ENCODE peak calls at places on chromosomes 4 and X, in ten cellular contexts. L is fibroblast of the conjunctiva; D is upper lobe of left lung; T is activated T-helper 1 cell treated with anti-CD3 and anti-CD28 coated beads, Interleukin-2, amount 50 U/mL, for 16 hours; A is CD8-positive, alpha-beta memory T cell; Q is GM04503; K is GM04504; Z is KG1; V is HTR-8/SVneo; F is heart left ventricle. C is an unnamed sample.

GRCh38 chrX:153999359-154000037 is 20.2 kb downstream of the IRAK1 start:
- DNase-seq in F (no peak), V (no peak), A (no peak), K (no peak), Q (no peak), D (peak), L (no peak), Z (no peak), T (no peak), C (no peak)

GRCh38 chr4:13537832-13538177 is 6.5 kb downstream of the NKX3-2 start:
- DNase-seq in T (no peak), Q (no peak), L (no peak), Z (no peak), V (no peak), A (no peak), F (no peak), D (no peak), K (no peak), C (no peak)

GRCh38 chr4:2756691-2757350 is 685 bp upstream of the TNIP2 start:
- DNase-seq in Q (no peak), A (no peak), D (no peak), K (no peak), Z (no peak), L (no peak), T (no peak), V (no peak), F (no peak), C (no peak)

GRCh38 chr4:105978684-105979296 is 83.5 kb downstream of the NPNT start:
- DNase-seq in T (no peak), D (no peak), Q (peak), L (peak), K (peak), V (no peak), A (no peak), Z (no peak), F (peak), C (no peak)

GRCh38 chr4:126338572-126338971 is 1023.8 kb downstream of the FAT4 start:
- DNase-seq in V (no peak), Z (no peak), F (no peak), K (no peak), A (no peak), D (no peak), L (no peak), Q (no peak), T (no peak), C (no peak)

GRCh38 chrX:137431693-137432488 is 134.0 kb upstream of the ZIC3 start:
- DNase-seq in F (no peak), T (no peak), Z (no peak), V (no peak), L (no peak), Q (no peak), K (no peak), A (no peak), D (no peak), C (no peak)

GRCh38 chr4:186249785-186250739 is 15.9 kb upstream of the F11 start:
- DNase-seq in A (no peak), L (no peak), K (no peak), D (no peak), T (no peak), V (no peak), F (no peak), Z (no peak), Q (no peak), C (no peak)

GRCh38 chr4:38691251-38692008 is 27.4 kb downstream of the KLF3 start:
- DNase-seq in L (peak), K (no peak), F (no peak), T (no peak), Q (no peak), V (no peak), A (no peak), Z (no peak), D (no peak), C (no peak)

GRCh38 chr4:142752331-142752830 is 93.7 kb downstream of the INPP4B start:
- DNase-seq in L (no peak), T (no peak), Q (no peak), V (no peak), A (no peak), Z (no peak), D (no peak), F (no peak), K (no peak), C (no peak)

GRCh38 chr4:149549911-149550310 is 265.7 kb downstream of the IQCM start:
- DNase-seq in F (peak), A (no peak), Z (no peak), D (no peak), K (no peak), T (no peak), L (no peak), V (peak), Q (no peak), C (no peak)

GRCh38 chr4:14915018-14915417 is 87.3 kb upstream of the CPEB2 start:
- DNase-seq in K (no peak), T (no peak), Q (no peak), Z (no peak), L (no peak), F (no peak), A (no peak), D (no peak), V (no peak), C (no peak)

GRCh38 chrX:11099465-11099864 is 11.7 kb upstream of the HCCS start:
- DNase-seq in T (no peak), L (no peak), K (no peak), Z (no peak), V (no peak), D (no peak), F (no peak), A (no peak), Q (no peak), C (no peak)

GRCh38 chr4:87310691-87311335 is 11.9 kb downstream of the HSD17B13 start:
- DNase-seq in V (no peak), Q (no peak), L (no peak), F (no peak), A (no peak), T (no peak), K (no peak), Z (no peak), D (no peak), C (no peak)

GRCh38 chr4:31341601-31342375 is 621.6 kb downstream of the PCDH7 start:
- DNase-seq in A (no peak), V (no peak), D (no peak), Z (no peak), T (no peak), Q (no peak), F (no peak), L (no peak), K (no peak), C (no peak)

GRCh38 chr4:116018831-116019230 is 905.4 kb upstream of the NDST4 start:
- DNase-seq in F (no peak), L (no peak), A (no peak), V (no peak), K (no peak), T (no peak), D (no peak), Q (no peak), Z (no peak), C (no peak)

GRCh38 chrX:148871422-148872152 is 371.2 kb downstream of the AFF2 start:
- DNase-seq in T (no peak), K (peak), Z (no peak), D (no peak), V (no peak), A (no peak), Q (peak), F (peak), L (peak), C (no peak)

GRCh38 chr4:180665994-180666818 is 1577.0 kb upstream of the TENM3 start:
- DNase-seq in Z (no peak), K (peak), V (peak), Q (peak), F (no peak), T (no peak), D (no peak), A (peak), L (peak), C (peak)

GRCh38 chr4:23382880-23383279 is 507.0 kb downstream of the PPARGC1A start:
- DNase-seq in L (no peak), F (no peak), D (no peak), K (no peak), T (no peak), Z (no peak), Q (no peak), V (no peak), A (no peak), C (no peak)

GRCh38 chr4:121822796-121823504 is 733 bp downstream of the CCNA2 start:
- DNase-seq in T (no peak), F (no peak), L (no peak), Q (no peak), A (peak), K (no peak), Z (peak), D (peak), V (peak), C (no peak)

GRCh38 chr4:188454573-188454972 is 315.3 kb downstream of the TRIML1 start:
- DNase-seq in L (no peak), V (no peak), K (no peak), F (no peak), A (no peak), D (no peak), T (no peak), Q (no peak), Z (no peak), C (no peak)

GRCh38 chr4:106287353-106287969 is 28.5 kb downstream of the TBCK start:
- DNase-seq in V (no peak), T (no peak), Z (no peak), D (no peak), A (no peak), F (no peak), L (peak), Q (peak), K (peak), C (no peak)

GRCh38 chr4:55013431-55013955 is 111.9 kb downstream of the KDR start:
- DNase-seq in T (no peak), D (no peak), Z (no peak), V (no peak), A (no peak), L (no peak), K (no peak), F (no peak), Q (no peak), C (no peak)

GRCh38 chr4:7788193-7788592 is 151.5 kb downstream of the AFAP1 start:
- DNase-seq in Z (no peak), L (no peak), F (no peak), D (no peak), V (no peak), T (no peak), K (no peak), A (no peak), Q (no peak), C (no peak)

GRCh38 chr4:186725422-186726149 is 1.9 kb upstream of the FAT1 start:
- DNase-seq in A (no peak), L (peak), Z (no peak), K (peak), V (peak), T (no peak), D (peak), F (peak), Q (peak), C (peak)

GRCh38 chrX:141791856-141792255 is 46.3 kb upstream of the MAGEC3 start:
- DNase-seq in F (no peak), D (no peak), Q (no peak), L (no peak), A (no peak), T (no peak), K (no peak), Z (no peak), V (no peak), C (no peak)

GRCh38 chrX:154091678-154092077 is 5.8 kb downstream of the MECP2 start:
- DNase-seq in T (no peak), L (no peak), A (no peak), K (no peak), D (peak), Z (no peak), V (no peak), Q (no peak), F (no peak), C (no peak)

GRCh38 chr4:158825443-158826036 is 56.7 kb downstream of the FNIP2 start:
- DNase-seq in A (no peak), Z (no peak), T (no peak), V (no peak), Q (no peak), D (no peak), L (no peak), K (no peak), F (no peak), C (no peak)

GRCh38 chr4:78119698-78120097 is 62.6 kb downstream of the FRAS1 start:
- DNase-seq in V (no peak), F (no peak), A (no peak), Q (no peak), L (no peak), D (no peak), K (no peak), Z (no peak), T (no peak), C (no peak)

GRCh38 chr4:186792994-186793393 is 69.3 kb upstream of the FAT1 start:
- DNase-seq in A (no peak), V (no peak), Z (no peak), D (no peak), K (peak), Q (peak), F (no peak), L (peak), T (no peak), C (no peak)

GRCh38 chr4:7721984-7722551 is 217.6 kb downstream of the AFAP1 start:
- DNase-seq in Z (no peak), D (no peak), L (no peak), A (no peak), V (no peak), F (no peak), Q (no peak), T (no peak), K (no peak), C (no peak)

GRCh38 chr4:185779520-185779919 is 32.5 kb downstream of the SORBS2 start:
- DNase-seq in L (no peak), Z (no peak), V (no peak), D (no peak), A (no peak), Q (no peak), F (no peak), T (no peak), K (no peak), C (no peak)

GRCh38 chr4:88033309-88033708 is 25.9 kb downstream of the PKD2 start:
- DNase-seq in T (no peak), Q (no peak), Z (no peak), F (peak), L (peak), A (peak), D (no peak), K (no peak), V (no peak), C (peak)

GRCh38 chr4:67871867-67872266 is 11.9 kb downstream of the TMPRSS11D start:
- DNase-seq in D (no peak), T (no peak), Z (peak), F (no peak), V (peak), K (peak), A (no peak), Q (no peak), L (peak), C (no peak)